ENCODE peak calls at places on chromosomes 7 and 10, in eight cellular contexts. One of them, this sample, is unnamed.

GRCh38 chr10:18689498-18689897 is 30.3 kb downstream of the ARL5B start:
- DNase-seq in NCI-H748 treated with DMSO at 0.1 percent for 48 hours: peak; percentile 17
- DNase-seq in cardiac muscle cell: peak; percentile 64
- DNase-seq in choroid plexus epithelial cell: peak; percentile 76
- DNase-seq in NCI-H69: peak; percentile 6
- DNase-seq in midbrain: no peak
- DNase-seq in stimulated activated CD4-positive, alpha-beta T cell treated with anti-CD3 and anti-CD28 coated beads, Interleukin-4, amount 100 ng/mL, for 48 hours: no peak
- DNase-seq in fibroblast of the aortic adventitia: peak; percentile 74
- DNase-seq in this sample: no peak

GRCh38 chr7:114979803-114980507 is 58.1 kb downstream of the MDFIC start:
- DNase-seq in NCI-H748 treated with DMSO at 0.1 percent for 48 hours: no peak
- DNase-seq in NCI-H69: no peak
- DNase-seq in midbrain: no peak
- DNase-seq in fibroblast of the aortic adventitia: no peak
- DNase-seq in choroid plexus epithelial cell: no peak
- DNase-seq in stimulated activated CD4-positive, alpha-beta T cell treated with anti-CD3 and anti-CD28 coated beads, Interleukin-4, amount 100 ng/mL, for 48 hours: no peak
- DNase-seq in cardiac muscle cell: no peak
- DNase-seq in this sample: no peak

GRCh38 chr7:6256709-6257535 is 15.5 kb downstream of the CYTH3 start:
- DNase-seq in cardiac muscle cell: peak; percentile 60
- DNase-seq in choroid plexus epithelial cell: peak; percentile 82
- DNase-seq in fibroblast of the aortic adventitia: peak; percentile 52
- DNase-seq in NCI-H69: no peak
- DNase-seq in stimulated activated CD4-positive, alpha-beta T cell treated with anti-CD3 and anti-CD28 coated beads, Interleukin-4, amount 100 ng/mL, for 48 hours: peak; percentile 44
- DNase-seq in midbrain: no peak
- DNase-seq in NCI-H748 treated with DMSO at 0.1 percent for 48 hours: no peak
- DNase-seq in this sample: no peak

GRCh38 chr7:105149827-105150226 is 135.8 kb downstream of the KMT2E start:
- DNase-seq in fibroblast of the aortic adventitia: peak; percentile 61
- DNase-seq in choroid plexus epithelial cell: peak; percentile 34
- DNase-seq in midbrain: no peak
- DNase-seq in NCI-H748 treated with DMSO at 0.1 percent for 48 hours: no peak
- DNase-seq in stimulated activated CD4-positive, alpha-beta T cell treated with anti-CD3 and anti-CD28 coated beads, Interleukin-4, amount 100 ng/mL, for 48 hours: no peak
- DNase-seq in NCI-H69: peak; percentile 15
- DNase-seq in cardiac muscle cell: peak; percentile 30
- DNase-seq in this sample: no peak

GRCh38 chr7:84092207-84092606 is 102.4 kb downstream of the SEMA3A start:
- DNase-seq in choroid plexus epithelial cell: no peak
- DNase-seq in cardiac muscle cell: peak; percentile 40
- DNase-seq in stimulated activated CD4-positive, alpha-beta T cell treated with anti-CD3 and anti-CD28 coated beads, Interleukin-4, amount 100 ng/mL, for 48 hours: no peak
- DNase-seq in midbrain: no peak
- DNase-seq in NCI-H748 treated with DMSO at 0.1 percent for 48 hours: no peak
- DNase-seq in NCI-H69: peak; percentile 16
- DNase-seq in fibroblast of the aortic adventitia: no peak
- DNase-seq in this sample: no peak

GRCh38 chr7:54544356-54545240 is 2.4 kb downstream of the VSTM2A start:
- DNase-seq in NCI-H69: peak; percentile 51
- DNase-seq in midbrain: no peak
- DNase-seq in NCI-H748 treated with DMSO at 0.1 percent for 48 hours: no peak
- DNase-seq in choroid plexus epithelial cell: no peak
- DNase-seq in cardiac muscle cell: no peak
- DNase-seq in fibroblast of the aortic adventitia: no peak
- DNase-seq in stimulated activated CD4-positive, alpha-beta T cell treated with anti-CD3 and anti-CD28 coated beads, Interleukin-4, amount 100 ng/mL, for 48 hours: no peak
- DNase-seq in this sample: peak; percentile 35

GRCh38 chr10:30854656-30855055 is 177.0 kb downstream of the ZNF438 start:
- DNase-seq in choroid plexus epithelial cell: no peak
- DNase-seq in stimulated activated CD4-positive, alpha-beta T cell treated with anti-CD3 and anti-CD28 coated beads, Interleukin-4, amount 100 ng/mL, for 48 hours: no peak
- DNase-seq in midbrain: no peak
- DNase-seq in NCI-H748 treated with DMSO at 0.1 percent for 48 hours: no peak
- DNase-seq in cardiac muscle cell: no peak
- DNase-seq in NCI-H69: no peak
- DNase-seq in fibroblast of the aortic adventitia: no peak
- DNase-seq in this sample: no peak

GRCh38 chr7:80722596-80723141 is 84.2 kb downstream of the CD36 start:
- DNase-seq in NCI-H748 treated with DMSO at 0.1 percent for 48 hours: no peak
- DNase-seq in NCI-H69: peak; percentile 39
- DNase-seq in stimulated activated CD4-positive, alpha-beta T cell treated with anti-CD3 and anti-CD28 coated beads, Interleukin-4, amount 100 ng/mL, for 48 hours: no peak
- DNase-seq in choroid plexus epithelial cell: peak; percentile 99
- DNase-seq in fibroblast of the aortic adventitia: peak; percentile 100
- DNase-seq in cardiac muscle cell: peak; percentile 98
- DNase-seq in midbrain: no peak
- DNase-seq in this sample: no peak

GRCh38 chr7:155349601-155350331 is 52.1 kb downstream of the INSIG1 start:
- DNase-seq in NCI-H69: no peak
- DNase-seq in choroid plexus epithelial cell: no peak
- DNase-seq in fibroblast of the aortic adventitia: no peak
- DNase-seq in NCI-H748 treated with DMSO at 0.1 percent for 48 hours: no peak
- DNase-seq in stimulated activated CD4-positive, alpha-beta T cell treated with anti-CD3 and anti-CD28 coated beads, Interleukin-4, amount 100 ng/mL, for 48 hours: no peak
- DNase-seq in cardiac muscle cell: no peak
- DNase-seq in midbrain: no peak
- DNase-seq in this sample: no peak